ENCODE peak calls at places on chromosomes 16 and 17, in eight cellular contexts. V is GF-D8; L is AG04450; U is progenitor cell of endocrine pancreas; F is stromal cell of bone marrow; C is esophagus squamous epithelium; B is activated naive CD8-positive, alpha-beta T cell treated with anti-CD3 and anti-CD28 coated beads for 36 hours; D is AG09309. I is an unnamed sample.
A peak's percentile ranks its signal among the peaks of the same experiment; 100 is the strongest.

GRCh38 chr16:50425648-50426047 is 56.9 kb upstream of the BRD7 start:
- DNase-seq in B (no peak), C (no peak), U (no peak), D (no peak), L (no peak), V (no peak), F (no peak), I (no peak)

GRCh38 chr16:306911-307370 is 24.0 kb downstream of the PDIA2 start:
- DNase-seq in F (no peak), C (no peak), D (no peak), B (no peak), V (no peak), U (no peak), L (no peak), I (no peak)

GRCh38 chr16:35306915-35307314 is 1847.5 kb downstream of the TP53TG3F start:
- DNase-seq in B (no peak), F (no peak), V (no peak), U (no peak), C (no peak), D (no peak), L (no peak), I (no peak)

GRCh38 chr17:6386041-6386630 is 48.8 kb downstream of the AIPL1 start:
- DNase-seq in D (no peak), V (no peak), C (no peak), U (no peak), L (no peak), F (no peak), B (no peak), I (no peak)

GRCh38 chr17:80786470-80786869 is 205.2 kb upstream of the CHMP6 start:
- DNase-seq in D (no peak), V (no peak), C (no peak), U (no peak), F (no peak), B (no peak), L (no peak), I (no peak)

GRCh38 chr16:1105888-1106620 is 10.0 kb upstream of the C1QTNF8 start:
- DNase-seq in D (no peak), L (peak; percentile 10), C (no peak), V (no peak), B (peak; percentile 61), U (peak; percentile 81), F (no peak), I (peak; percentile 40)

GRCh38 chr16:51762081-51762995 is 611.3 kb upstream of the SALL1 start:
- DNase-seq in B (peak; percentile 50), D (peak; percentile 40), F (peak; percentile 29), U (peak; percentile 75), L (peak; percentile 53), C (no peak), V (no peak), I (peak; percentile 68)

GRCh38 chr16:31471875-31472558 is at the start of gene TGFB1I1:
- DNase-seq in B (no peak), L (peak; percentile 59), C (no peak), V (no peak), F (peak; percentile 45), D (no peak), U (no peak), I (no peak)

GRCh38 chr16:72210072-72210471 is 38.1 kb upstream of the PMFBP1 start:
- DNase-seq in D (no peak), V (no peak), F (no peak), C (no peak), B (no peak), L (no peak), U (no peak), I (no peak)

GRCh38 chr17:79913896-79914812 is 74.9 kb upstream of the CBX4 start:
- DNase-seq in B (no peak), V (no peak), D (no peak), C (no peak), L (no peak), F (no peak), U (no peak), I (no peak)

GRCh38 chr17:9364837-9365430 is 210.7 kb downstream of the STX8 start:
- DNase-seq in D (no peak), B (no peak), V (no peak), F (no peak), C (no peak), L (no peak), U (no peak), I (no peak)

GRCh38 chr16:31708348-31708747 is 165.3 kb upstream of the ZNF267 start:
- DNase-seq in C (no peak), D (no peak), L (no peak), U (no peak), F (no peak), V (no peak), B (no peak), I (peak; percentile 63)

GRCh38 chr16:22103371-22103890 is 11.1 kb downstream of the VWA3A start:
- DNase-seq in V (no peak), D (no peak), C (no peak), L (no peak), F (no peak), U (no peak), B (no peak), I (no peak)

GRCh38 chr17:50022463-50023130 is 27.6 kb upstream of the DLX3 start:
- DNase-seq in D (no peak), V (no peak), F (no peak), U (no peak), L (no peak), B (no peak), C (no peak), I (no peak)

GRCh38 chr17:75774988-75775668 is 9.5 kb upstream of the UNK start:
- DNase-seq in D (no peak), C (no peak), V (no peak), U (no peak), L (no peak), B (no peak), F (peak; percentile 15), I (no peak)

GRCh38 chr17:50815400-50815799 is 20.0 kb upstream of the WFIKKN2 start:
- DNase-seq in L (no peak), C (no peak), D (no peak), B (no peak), V (no peak), U (no peak), F (no peak), I (no peak)

GRCh38 chr17:64202683-64203430 is 60.2 kb downstream of the TEX2 start:
- DNase-seq in L (no peak), C (no peak), B (peak; percentile 14), D (no peak), F (no peak), U (no peak), V (no peak), I (no peak)

GRCh38 chr17:31392002-31392855 is 754 bp downstream of the RAB11FIP4 start:
- DNase-seq in D (no peak), C (no peak), B (no peak), F (no peak), V (no peak), L (no peak), U (no peak), I (no peak)

GRCh38 chr17:79974786-79975497 is 60.7 kb downstream of the TBC1D16 start:
- DNase-seq in D (no peak), L (no peak), C (no peak), U (no peak), V (no peak), B (no peak), F (no peak), I (no peak)

GRCh38 chr16:25544294-25544693 is 147.5 kb upstream of the HS3ST4 start:
- DNase-seq in U (no peak), C (no peak), B (no peak), D (no peak), V (no peak), L (no peak), F (no peak), I (no peak)

GRCh38 chr16:7090628-7091115 is 242.0 kb upstream of the RBFOX1 start:
- DNase-seq in U (no peak), V (no peak), B (no peak), D (no peak), F (no peak), C (no peak), L (no peak), I (no peak)

GRCh38 chr17:57911834-57912673 is 43.2 kb downstream of the CUEDC1 start:
- DNase-seq in B (no peak), C (no peak), D (no peak), V (no peak), L (no peak), U (no peak), F (no peak), I (no peak)

GRCh38 chr17:2011421-2012371 is 13.4 kb downstream of the RTN4RL1 start:
- DNase-seq in D (no peak), U (no peak), F (peak; percentile 76), L (no peak), V (no peak), B (no peak), C (no peak), I (peak; percentile 26)

GRCh38 chr16:69199382-69199781 is 12.4 kb downstream of the SNTB2 start:
- DNase-seq in B (no peak), D (no peak), V (no peak), L (no peak), U (no peak), F (no peak), C (no peak), I (no peak)

GRCh38 chr17:27808629-27809028 is 8.3 kb upstream of the NOS2 start:
- DNase-seq in B (peak; percentile 26), C (no peak), L (no peak), U (no peak), F (no peak), V (no peak), D (no peak), I (no peak)

GRCh38 chr17:59221159-59221847 is 992 bp downstream of the GDPD1 start:
- DNase-seq in D (no peak), C (no peak), F (no peak), B (peak; percentile 11), V (no peak), U (no peak), L (no peak), I (peak; percentile 36)

GRCh38 chr16:88988980-88989791 is 12.2 kb upstream of the CBFA2T3 start:
- DNase-seq in F (no peak), L (no peak), V (no peak), U (no peak), B (no peak), C (no peak), D (no peak), I (no peak)